ENCODE peak calls at places on chromosome 22, in nine cellular contexts. L, S, X, M, E, P, N, V and B are unnamed samples.
A peak's percentile ranks its signal among the peaks of the same experiment; 100 is the strongest.

GRCh38 chr22:49958961-49959781 is 1.4 kb upstream of the PIM3 start:
- DNase-seq in N (no peak), V (peak; percentile 11), E (no peak), M (no peak), X (no peak), S (no peak), L (no peak), P (no peak), B (no peak)

GRCh38 chr22:32204856-32205722 is at the start of gene RFPL2:
- DNase-seq in P (no peak), M (peak; percentile 1), S (peak; percentile 30), L (peak; percentile 90), X (peak; percentile 75), E (no peak), V (peak; percentile 15), N (peak; percentile 82), B (peak; percentile 4)

GRCh38 chr22:46500201-46500600 is 37.2 kb downstream of the CELSR1 start:
- DNase-seq in S (no peak), P (no peak), M (no peak), X (no peak), V (no peak), L (peak; percentile 54), E (no peak), N (no peak), B (no peak)

GRCh38 chr22:44057411-44057987 is 33.4 kb downstream of the PARVB start:
- DNase-seq in X (no peak), S (no peak), N (no peak), L (no peak), E (peak; percentile 39), P (no peak), V (no peak), M (no peak), B (peak; percentile 34)

GRCh38 chr22:17266261-17266971 is 47.2 kb upstream of the ADA2 start:
- DNase-seq in E (peak; percentile 79), L (peak; percentile 29), M (no peak), V (no peak), N (no peak), P (no peak), S (no peak), X (no peak), B (no peak)

GRCh38 chr22:46754110-46754799 is 8.2 kb upstream of the TBC1D22A start:
- DNase-seq in X (peak; percentile 92), L (no peak), N (peak; percentile 96), M (peak; percentile 99), P (peak; percentile 91), E (peak; percentile 94), S (peak; percentile 98), V (peak; percentile 99), B (peak; percentile 98)

GRCh38 chr22:23856721-23857605 is 712 bp upstream of the SLC2A11 start:
- DNase-seq in L (peak; percentile 63), P (no peak), S (peak; percentile 68), M (peak; percentile 46), X (no peak), E (peak; percentile 57), V (no peak), N (no peak), B (peak; percentile 70)

GRCh38 chr22:46484861-46485595 is 52.4 kb downstream of the CELSR1 start:
- DNase-seq in X (peak; percentile 78), E (no peak), P (peak; percentile 4), L (no peak), M (peak; percentile 61), N (no peak), S (peak; percentile 76), V (no peak), B (peak; percentile 28)

GRCh38 chr22:49717322-49717919 is 110.3 kb downstream of the BRD1 start:
- DNase-seq in V (no peak), E (no peak), N (no peak), X (no peak), L (no peak), M (no peak), P (no peak), S (no peak), B (no peak)

GRCh38 chr22:46734830-46735453 is 3.1 kb downstream of the CERK start:
- DNase-seq in L (no peak), M (no peak), P (no peak), S (no peak), N (no peak), E (peak; percentile 61), V (no peak), X (no peak), B (no peak)

GRCh38 chr22:50186181-50186731 is 543 bp downstream of the TRABD start:
- DNase-seq in M (no peak), X (no peak), V (no peak), P (no peak), E (no peak), N (no peak), L (peak; percentile 24), S (no peak), B (peak; percentile 29)

GRCh38 chr22:23922921-23923320 is 28.7 kb downstream of the MIF start:
- DNase-seq in V (no peak), L (no peak), P (no peak), X (no peak), E (no peak), M (no peak), N (no peak), S (no peak), B (no peak)

GRCh38 chr22:26479043-26479791 is 4.4 kb downstream of the HPS4 start:
- DNase-seq in L (no peak), S (no peak), X (no peak), E (no peak), V (no peak), P (no peak), M (no peak), N (no peak), B (no peak)

GRCh38 chr22:48943567-48944432 is 883.9 kb downstream of the BRD1 start:
- DNase-seq in X (peak; percentile 20), N (no peak), E (peak; percentile 20), M (no peak), P (peak; percentile 5), V (no peak), L (peak; percentile 24), S (no peak), B (no peak)

GRCh38 chr22:46052331-46052771 is 75.4 kb upstream of the WNT7B start:
- DNase-seq in N (no peak), M (no peak), L (no peak), S (no peak), X (no peak), P (no peak), E (no peak), V (no peak), B (no peak)

GRCh38 chr22:24161909-24162308 is 19.4 kb upstream of the SUSD2 start:
- DNase-seq in P (no peak), X (no peak), V (no peak), L (no peak), S (no peak), E (no peak), M (no peak), N (no peak), B (no peak)

GRCh38 chr22:50260801-50261614 is 475 bp downstream of the MAPK12 start:
- DNase-seq in L (peak; percentile 75), X (peak; percentile 72), P (peak; percentile 50), E (no peak), N (peak; percentile 57), S (peak; percentile 49), V (peak; percentile 43), M (peak; percentile 67), B (peak; percentile 83)

GRCh38 chr22:46088541-46089311 is 61.6 kb upstream of the PPARA start:
- DNase-seq in N (peak; percentile 45), M (peak; percentile 64), E (no peak), L (no peak), V (peak; percentile 48), S (peak; percentile 89), X (no peak), P (no peak), B (peak; percentile 96)

GRCh38 chr22:45686004-45686403 is 14.4 kb downstream of the ATXN10 start:
- DNase-seq in S (no peak), E (no peak), M (peak; percentile 78), N (no peak), V (peak; percentile 24), X (no peak), L (no peak), P (no peak), B (peak; percentile 73)

GRCh38 chr22:44691796-44692661 is 10.0 kb upstream of the PRR5 start:
- DNase-seq in P (peak; percentile 60), E (no peak), L (no peak), M (no peak), N (no peak), X (no peak), S (no peak), V (no peak), B (no peak)

GRCh38 chr22:48957311-48957986 is 870.2 kb downstream of the BRD1 start:
- DNase-seq in S (no peak), E (peak; percentile 11), X (no peak), L (no peak), M (no peak), V (no peak), N (no peak), P (no peak), B (no peak)

GRCh38 chr22:37802310-37803194 is 5.2 kb upstream of the GCAT start:
- DNase-seq in L (peak; percentile 83), X (peak; percentile 45), S (no peak), P (peak; percentile 30), E (peak; percentile 70), V (no peak), N (peak; percentile 42), M (peak; percentile 39), B (no peak)
- TF ChIP-seq CTCF in L (no peak), X (no peak), S (no peak), P (no peak), E (no peak), V (no peak), N (no peak), M (no peak), B (no peak)

GRCh38 chr22:39559456-39560105 is 11.0 kb upstream of the CACNA1I start:
- DNase-seq in V (no peak), N (no peak), S (peak; percentile 27), X (no peak), M (no peak), P (peak; percentile 50), L (peak; percentile 43), E (no peak), B (peak; percentile 41)
- TF ChIP-seq CTCF in V (peak; percentile 73), N (peak; percentile 39), S (peak; percentile 72), X (peak; percentile 46), M (peak; percentile 32), P (peak; percentile 62), L (peak; percentile 49), E (peak; percentile 17), B (peak; percentile 47)

GRCh38 chr22:29328055-29328454 is 12.6 kb upstream of the RASL10A start:
- DNase-seq in V (no peak), E (no peak), P (no peak), M (no peak), X (no peak), N (no peak), S (no peak), L (no peak), B (no peak)
- TF ChIP-seq CTCF in V (peak; percentile 37), E (no peak), P (no peak), M (no peak), X (no peak), N (no peak), S (peak; percentile 42), L (no peak), B (no peak)

DNA sequence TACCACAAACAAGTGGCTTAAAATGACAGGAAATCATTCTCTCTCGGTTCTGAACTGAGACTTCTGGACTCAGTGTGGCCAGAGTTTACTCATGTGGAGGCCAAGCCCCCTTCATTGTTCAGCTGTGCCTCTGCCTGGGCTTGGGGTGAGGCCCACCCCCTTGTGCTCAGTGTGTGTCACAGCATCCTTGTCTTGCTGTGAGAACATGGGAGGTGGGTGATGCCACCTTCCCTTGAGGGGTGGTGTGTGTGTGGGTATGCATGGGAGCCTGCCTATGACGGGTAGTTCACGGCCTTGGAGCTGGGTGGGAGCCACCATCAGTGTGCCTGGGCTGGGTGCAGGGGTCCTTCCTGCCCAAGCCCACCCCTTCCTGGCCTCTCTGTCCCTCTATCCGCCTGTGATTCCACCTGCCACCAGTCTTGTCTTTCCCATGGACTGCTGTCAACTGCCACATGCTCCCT is 101.7 kb downstream of the MORC2 start:
- DNase-seq in X (peak; percentile 22), N (peak; percentile 25), V (no peak), E (no peak), P (peak; percentile 14), S (no peak), L (no peak), M (no peak), B (no peak)
- TF ChIP-seq CTCF in X (no peak), N (no peak), V (peak; percentile 46), E (no peak), P (peak; percentile 35), S (peak; percentile 45), L (no peak), M (peak; percentile 17), B (peak; percentile 15)